ENCODE peak calls at places on chromosomes 12 and 14, in six cellular contexts. M, I, S, Y, D and G are unnamed samples.

GRCh38 chr12:28866715-28867503 is 282.2 kb upstream of the FAR2 start:
- DNase-seq in M (no peak), I (no peak), S (no peak), Y (no peak), D (no peak), G (no peak)

GRCh38 chr12:57309420-57309819 is 58.4 kb upstream of the STAC3 start:
- DNase-seq in M (no peak), I (peak), S (no peak), Y (no peak), D (peak), G (no peak)

GRCh38 chr14:32329146-32329545 is at the start of gene AKAP6:
- DNase-seq in M (peak), I (no peak), S (no peak), Y (no peak), D (no peak), G (no peak)

GRCh38 chr12:97275261-97276197 is 187.1 kb upstream of the RMST start:
- DNase-seq in M (peak), I (no peak), S (no peak), Y (no peak), D (no peak), G (no peak)

GRCh38 chr14:83173687-83174086 is 1640.0 kb upstream of the SEL1L start:
- DNase-seq in M (no peak), I (no peak), S (no peak), Y (no peak), D (no peak), G (no peak)

GRCh38 chr14:56659964-56660551 is 80.5 kb downstream of the TMEM260 start:
- DNase-seq in M (peak), I (peak), S (no peak), Y (no peak), D (peak), G (no peak)

GRCh38 chr14:52071675-52072074 is 2.8 kb upstream of the NID2 start:
- DNase-seq in M (no peak), I (peak), S (no peak), Y (no peak), D (peak), G (no peak)

GRCh38 chr14:75295491-75296338 is 17.1 kb downstream of the FOS start:
- DNase-seq in M (peak), I (peak), S (peak), Y (no peak), D (peak), G (peak)

GRCh38 chr12:65534105-65534841 is 255.8 kb downstream of the MSRB3 start:
- DNase-seq in M (no peak), I (no peak), S (no peak), Y (no peak), D (peak), G (no peak)

GRCh38 chr12:57130941-57131340 is 2.7 kb downstream of the LRP1 start:
- DNase-seq in M (no peak), I (no peak), S (no peak), Y (no peak), D (no peak), G (no peak)

GRCh38 chr14:50452979-50453705 is 56.5 kb upstream of the CDKL1 start:
- DNase-seq in M (no peak), I (peak), S (no peak), Y (no peak), D (peak), G (no peak)

GRCh38 chr12:99911967-99912366 is 72.8 kb downstream of the ANKS1B start:
- DNase-seq in M (no peak), I (no peak), S (no peak), Y (no peak), D (peak), G (no peak)

GRCh38 chr12:48023386-48023785 is 19.1 kb upstream of the COL2A1 start:
- DNase-seq in M (peak), I (no peak), S (no peak), Y (no peak), D (no peak), G (no peak)

GRCh38 chr12:62715086-62715786 is 219.7 kb downstream of the PPM1H start:
- DNase-seq in M (peak), I (no peak), S (no peak), Y (no peak), D (no peak), G (no peak)

GRCh38 chr12:49043856-49044258 is 16.7 kb downstream of the KMT2D start:
- DNase-seq in M (peak), I (peak), S (peak), Y (no peak), D (peak), G (peak)

GRCh38 chr12:124551268-124552144 is 15.9 kb downstream of the NCOR2 start:
- DNase-seq in M (no peak), I (peak), S (no peak), Y (no peak), D (no peak), G (no peak)

GRCh38 chr12:53788892-53789291 is 37.1 kb upstream of the CISTR start:
- DNase-seq in M (no peak), I (no peak), S (no peak), Y (no peak), D (no peak), G (no peak)

GRCh38 chr14:72894623-72895378 is 900 bp upstream of the DPF3 start:
- DNase-seq in M (peak), I (peak), S (peak), Y (no peak), D (peak), G (no peak)

GRCh38 chr12:76713986-76714385 is 49.9 kb upstream of the ZDHHC17 start:
- DNase-seq in M (no peak), I (no peak), S (no peak), Y (no peak), D (no peak), G (no peak)

GRCh38 chr12:64175254-64175945 is 46.7 kb downstream of the KICS2 start:
- DNase-seq in M (no peak), I (no peak), S (no peak), Y (no peak), D (no peak), G (no peak)

GRCh38 chr12:10362828-10363664 is 26.8 kb downstream of the KLRK1 start:
- DNase-seq in M (no peak), I (no peak), S (no peak), Y (no peak), D (no peak), G (no peak)

GRCh38 chr12:116222358-116222757 is 55.1 kb downstream of the MED13L start:
- DNase-seq in M (no peak), I (peak), S (no peak), Y (no peak), D (peak), G (no peak)